ENCODE peak calls at places on chromosomes 3 and 15, in four cellular contexts. C is mesothelial cell of epicardium, F is cardiac fibroblast, M is fibroblast of lung. R is an unnamed sample.

GRCh38 chr15:74172751-74173544 is 562 bp upstream of the ISLR start:
- DNase-seq in C (no peak), F (peak), M (peak), R (no peak)

GRCh38 chr15:98904466-98905048 is 103.0 kb downstream of the PGPEP1L start:
- DNase-seq in C (no peak), F (peak), M (peak), R (peak)

GRCh38 chr3:123002749-123003497 is 24.6 kb downstream of the SEMA5B start:
- DNase-seq in C (no peak), F (no peak), M (no peak), R (no peak)

GRCh38 chr3:160098261-160098908 is 109.8 kb downstream of the IL12A start:
- DNase-seq in C (no peak), F (peak), M (no peak), R (no peak)

GRCh38 chr15:43209059-43209824 is 11.6 kb downstream of the EPB42 start:
- DNase-seq in C (no peak), F (peak), M (no peak), R (no peak)

GRCh38 chr3:119637679-119638525 is 22.5 kb downstream of the POPDC2 start:
- DNase-seq in C (no peak), F (peak), M (peak), R (no peak)

GRCh38 chr3:50542177-50543034 is 25.1 kb downstream of the C3orf18 start:
- DNase-seq in C (peak), F (peak), M (peak), R (peak)

GRCh38 chr3:63232764-63233396 is 45.2 kb upstream of the SYNPR start:
- DNase-seq in C (no peak), F (peak), M (peak), R (no peak)

GRCh38 chr15:67547836-67548531 is 5.5 kb downstream of the MAP2K5 start:
- DNase-seq in C (no peak), F (peak), M (peak), R (no peak)

GRCh38 chr15:49383266-49383665 is 39.8 kb upstream of the FGF7 start:
- DNase-seq in C (no peak), F (peak), M (no peak), R (no peak)

GRCh38 chr15:89399390-89400120 is 64.9 kb upstream of the POLG start:
- DNase-seq in C (no peak), F (no peak), M (peak), R (peak)

GRCh38 chr3:31450345-31450744 is 82.4 kb upstream of the STT3B start:
- DNase-seq in C (no peak), F (no peak), M (no peak), R (no peak)

GRCh38 chr3:98900265-98901031 is 1.0 kb downstream of the DCBLD2 start:
- DNase-seq in C (no peak), F (no peak), M (no peak), R (no peak)

GRCh38 chr3:81198766-81199165 is 562.7 kb downstream of the GBE1 start:
- DNase-seq in C (no peak), F (peak), M (no peak), R (no peak)

GRCh38 chr3:124078978-124079911 is 87.3 kb upstream of the ROPN1 start:
- DNase-seq in C (no peak), F (peak), M (peak), R (no peak)
- TF ChIP-seq CTCF in C (peak), F (peak), M (peak), R (peak)

GRCh38 chr3:13013151-13013561 is 60.1 kb downstream of the IQSEC1 start:
- DNase-seq in C (no peak), F (no peak), M (no peak), R (no peak)
- TF ChIP-seq CTCF in C (no peak), F (no peak), M (no peak), R (no peak)

DNA sequence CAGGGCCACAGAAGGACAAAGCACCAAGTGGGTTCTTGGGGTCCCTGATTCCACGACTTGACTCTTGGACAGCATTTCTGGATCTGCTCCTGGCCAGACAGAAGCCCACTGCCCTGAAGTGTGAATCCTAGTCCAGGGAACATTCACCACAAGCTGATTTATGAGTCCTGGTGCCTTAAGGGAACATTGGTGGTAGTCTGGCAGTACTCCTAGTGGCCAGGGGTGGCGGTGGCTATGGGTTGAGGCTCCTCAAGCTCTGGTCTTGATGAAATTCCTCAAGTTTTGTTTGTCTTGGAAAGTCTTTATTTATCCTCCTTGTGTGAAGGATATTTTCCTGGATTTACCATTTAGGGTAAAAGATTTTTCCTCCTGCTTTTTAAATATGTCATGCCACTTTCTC is 307.5 kb downstream of the PYDC2 start:
- DNase-seq in C (no peak), F (no peak), M (no peak), R (no peak)
- TF ChIP-seq CTCF in C (no peak), F (no peak), M (no peak), R (no peak)

DNA sequence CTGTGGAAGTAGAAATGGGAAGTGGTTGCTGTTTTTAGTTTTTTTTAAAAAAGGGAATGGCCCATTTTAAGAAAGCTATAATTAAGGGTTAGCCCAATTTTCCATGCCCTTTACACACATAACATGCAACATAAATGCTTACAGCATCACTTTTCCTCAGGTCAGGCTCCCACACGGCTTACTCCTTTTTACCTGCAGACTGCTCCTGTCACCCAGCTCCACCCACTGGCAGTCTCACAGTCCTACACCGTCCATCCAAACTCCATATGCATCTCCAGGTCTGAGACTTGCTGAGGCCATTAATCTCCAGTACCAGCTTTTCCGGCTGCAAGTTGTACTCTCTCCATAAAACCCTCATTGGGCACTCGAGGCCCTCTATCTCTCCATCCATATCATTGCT is 19.7 kb downstream of the MORC1 start:
- DNase-seq in C (no peak), F (no peak), M (no peak), R (no peak)
- TF ChIP-seq CTCF in C (peak), F (no peak), M (no peak), R (peak)

DNA sequence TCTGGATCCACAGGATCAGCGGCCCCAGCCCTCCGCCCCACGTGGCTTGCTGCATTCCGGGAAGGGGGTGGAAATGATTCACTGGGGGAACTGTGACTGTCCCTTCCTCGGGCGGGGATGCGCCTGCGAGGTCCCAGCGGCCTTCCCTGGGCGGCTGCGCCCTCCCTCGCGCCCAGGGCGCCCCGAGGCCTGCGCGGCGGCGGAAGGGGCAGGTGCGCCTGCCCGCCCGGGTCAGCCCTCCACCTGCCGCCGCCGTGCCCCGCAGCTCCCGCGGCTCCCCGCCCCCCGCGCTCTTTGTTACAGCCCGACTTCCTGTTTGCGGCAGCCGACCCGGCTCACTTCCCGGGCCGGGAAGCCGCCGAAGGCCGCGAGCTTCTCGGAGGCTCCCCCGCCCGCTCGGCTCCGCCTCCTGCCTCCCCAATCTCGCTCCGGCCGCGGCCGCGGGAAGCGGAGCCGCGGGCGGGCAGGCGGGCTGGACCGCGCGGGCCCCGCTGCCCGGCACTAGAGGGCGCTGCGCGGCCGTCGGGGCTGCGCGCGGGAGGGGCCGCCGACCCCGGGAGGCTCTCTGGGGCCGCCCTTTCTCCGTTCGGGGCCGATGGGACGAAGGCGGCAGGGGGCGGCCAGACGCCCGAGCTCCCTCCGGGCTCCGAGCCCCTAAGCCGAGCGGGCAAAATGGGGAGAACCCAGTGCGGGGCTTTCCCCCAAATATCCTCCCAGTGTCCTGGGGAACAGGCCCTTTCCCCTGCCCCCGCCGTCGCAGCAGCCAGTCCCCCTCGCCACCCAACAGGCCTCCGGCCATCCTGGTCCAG is 11.5 kb upstream of the CHAC1 start:
- DNase-seq in C (peak), F (peak), M (peak), R (peak)
- TF ChIP-seq CTCF in C (peak), F (no peak), M (peak), R (peak)

GRCh38 chr3:100401674-100402036 is 316 bp downstream of the LNP1 start:
- DNase-seq in C (peak), F (peak), M (peak), R (no peak)
- TF ChIP-seq CTCF in C (no peak), F (no peak), M (no peak), R (no peak)

R was measured in D721Med.